ENCODE peak calls at places on chromosomes 16 and 17, in eight cellular contexts. L is lung; K is CD8-positive, alpha-beta T cell; E is cardiac muscle cell; Z is Peyer's patch; O is lower lobe of right lung; I is brain microvascular endothelial cell; D is mucosa of descending colon. H is an unnamed sample.

GRCh38 chr17:17769869-17770361 is 66.9 kb downstream of the SREBF1 start:
- DNase-seq in L (no peak), Z (no peak), I (no peak), D (peak), E (no peak), K (no peak), O (no peak), H (no peak)

GRCh38 chr16:14056970-14057369 is 14.1 kb upstream of the MRTFB start:
- DNase-seq in O (no peak), E (no peak), I (peak), K (no peak), D (no peak), L (no peak), Z (no peak), H (no peak)

GRCh38 chr16:10088380-10088793 is 93.8 kb downstream of the GRIN2A start:
- DNase-seq in K (no peak), D (no peak), E (peak), O (no peak), Z (no peak), L (no peak), I (no peak), H (no peak)

GRCh38 chr17:45437461-45438283 is 5.0 kb upstream of the ARHGAP27 start:
- DNase-seq in E (no peak), O (no peak), K (no peak), L (no peak), I (no peak), D (no peak), Z (no peak), H (no peak)

GRCh38 chr17:77393274-77393600 is 252.5 kb downstream of the SEC14L1 start:
- DNase-seq in O (no peak), D (no peak), K (no peak), I (no peak), L (no peak), E (no peak), Z (no peak), H (no peak)

GRCh38 chr16:88777801-88778415 is 7.1 kb downstream of the PIEZO1 start:
- DNase-seq in D (no peak), O (no peak), I (no peak), Z (no peak), K (no peak), L (no peak), E (no peak), H (no peak)

GRCh38 chr16:10770907-10771306 is 27.3 kb downstream of the NUBP1 start:
- DNase-seq in K (peak), L (no peak), D (no peak), E (no peak), O (no peak), I (no peak), Z (no peak), H (no peak)

GRCh38 chr16:28312327-28312726 is 20.0 kb downstream of the SBK1 start:
- DNase-seq in I (no peak), O (peak), K (no peak), D (no peak), Z (no peak), E (no peak), L (no peak), H (no peak)

GRCh38 chr16:23920899-23921298 is 85.1 kb downstream of the PRKCB start:
- DNase-seq in L (no peak), O (no peak), I (no peak), Z (no peak), E (no peak), K (no peak), D (no peak), H (no peak)

DNA sequence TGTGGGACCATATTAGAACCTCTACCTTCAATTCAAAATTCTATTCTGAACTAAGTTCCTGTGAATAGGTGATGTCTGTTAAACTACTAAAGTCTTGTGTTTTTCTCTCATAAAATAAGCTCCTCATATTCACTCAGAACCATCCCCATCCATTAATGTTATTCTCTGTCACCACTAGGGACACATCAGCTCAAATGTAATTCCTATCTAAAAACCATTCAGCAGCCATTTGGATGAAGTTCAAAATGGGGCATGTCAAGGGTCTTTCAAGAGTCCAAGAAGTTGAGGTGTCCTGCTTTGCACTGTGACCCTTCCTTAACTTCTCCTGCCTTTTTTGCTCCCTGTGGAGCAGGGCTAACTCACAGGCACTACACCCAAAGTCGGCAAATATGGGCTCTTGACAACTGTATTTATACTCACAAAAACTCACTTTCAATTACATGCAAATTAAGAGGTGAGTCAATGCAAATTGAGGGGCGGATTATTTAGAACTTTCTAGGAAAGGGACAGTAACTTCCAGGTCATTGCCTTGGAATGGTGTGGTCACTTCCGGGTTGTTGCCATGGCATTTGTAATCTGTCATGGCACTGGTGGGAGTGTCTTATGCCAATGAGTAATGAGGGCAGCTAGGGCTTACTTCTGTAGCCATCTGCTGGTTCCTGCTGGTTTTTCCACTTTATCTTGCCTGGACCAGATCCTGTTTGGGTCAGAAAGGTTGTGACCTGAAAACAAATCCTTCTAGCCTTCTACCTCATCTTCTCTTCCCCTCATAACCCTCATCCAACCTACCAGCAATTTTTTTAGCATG is 128.2 kb upstream of the COX10 start:
- DNase-seq in E (no peak), K (no peak), L (no peak), O (no peak), D (no peak), Z (no peak), I (peak), H (no peak)
- TF ChIP-seq CTCF in E (no peak), K (no peak), L (no peak), O (no peak), D (no peak), Z (no peak), I (no peak), H (no peak)

GRCh38 chr16:87436225-87437172 is 44.4 kb downstream of the MAP1LC3B start:
- DNase-seq in L (no peak), E (peak), I (peak), D (no peak), Z (no peak), K (no peak), O (no peak), H (no peak)

GRCh38 chr16:87437327-87437726 is 45.2 kb downstream of the MAP1LC3B start:
- DNase-seq in O (no peak), L (no peak), D (no peak), K (no peak), Z (no peak), E (no peak), I (no peak), H (no peak)

GRCh38 chr16:87434146-87434667 is 42.1 kb downstream of the MAP1LC3B start:
- DNase-seq in Z (no peak), L (no peak), O (no peak), I (no peak), D (no peak), K (no peak), E (no peak), H (no peak)

GRCh38 chr16:87437911-87438610 is 45.9 kb downstream of the MAP1LC3B start:
- DNase-seq in Z (no peak), L (no peak), D (no peak), I (no peak), O (no peak), K (no peak), E (no peak), H (no peak)

GRCh38 chr16:87435399-87436224 is 43.5 kb downstream of the MAP1LC3B start:
- DNase-seq in L (no peak), O (no peak), E (no peak), I (peak), D (no peak), Z (no peak), K (no peak), H (no peak)
- H3K4me3 ChIP-seq in L (no peak), O (peak), E (no peak), I (peak), D (no peak), Z (no peak), K (no peak), H (no peak)

GRCh38 chr16:67284699-67285646 is 5.6 kb downstream of the PLEKHG4 start:
- DNase-seq in I (no peak), D (no peak), L (peak), K (no peak), E (peak), O (peak), Z (peak), H (no peak)
- TF ChIP-seq CTCF in I (peak), D (no peak), L (no peak), K (no peak), E (peak), O (peak), Z (peak), H (peak)

GRCh38 chr17:74432484-74433391 is 850 bp downstream of the GPRC5C start:
- DNase-seq in O (no peak), D (no peak), I (no peak), Z (no peak), K (no peak), L (no peak), E (no peak), H (no peak)
- H3K4me3 ChIP-seq in O (peak), D (peak), I (no peak), Z (peak), K (no peak), L (peak), E (peak), H (peak)

H was measured in epithelial cell of proximal tubule.